ENCODE peak calls at places on chromosomes 16 and 17, in seven cellular contexts. One of them, this sample, is unnamed.

GRCh38 chr17:50570516-50570915 is 10.0 kb downstream of the CACNA1G start:
- DNase-seq in SK-N-SH: no peak
- DNase-seq in HCT116: no peak
- DNase-seq in HepG2: no peak
- DNase-seq in H1: no peak
- DNase-seq in GM12878: no peak
- DNase-seq in K562: no peak
- DNase-seq in this sample: no peak

GRCh38 chr17:72976971-72977767 is 115.3 kb downstream of the SLC39A11 start:
- DNase-seq in SK-N-SH: no peak
- DNase-seq in HCT116: peak; percentile 82
- DNase-seq in HepG2: no peak
- DNase-seq in H1: no peak
- DNase-seq in GM12878: peak; percentile 38
- DNase-seq in K562: peak; percentile 52
- DNase-seq in this sample: peak; percentile 38

GRCh38 chr16:49378816-49379215 is 5.2 kb downstream of the C16orf78 start:
- DNase-seq in SK-N-SH: no peak
- DNase-seq in HCT116: no peak
- DNase-seq in HepG2: no peak
- DNase-seq in H1: no peak
- DNase-seq in GM12878: no peak
- DNase-seq in K562: no peak
- DNase-seq in this sample: no peak

GRCh38 chr17:50890675-50891516 is 24.7 kb upstream of the TOB1 start:
- DNase-seq in SK-N-SH: no peak
- DNase-seq in HCT116: peak; percentile 47
- DNase-seq in HepG2: peak; percentile 97
- DNase-seq in H1: no peak
- DNase-seq in GM12878: no peak
- DNase-seq in K562: no peak
- DNase-seq in this sample: no peak

GRCh38 chr16:69187891-69188451 is 1.0 kb downstream of the SNTB2 start:
- DNase-seq in SK-N-SH: no peak
- DNase-seq in HCT116: no peak
- DNase-seq in HepG2: peak; percentile 14
- DNase-seq in H1: no peak
- DNase-seq in GM12878: no peak
- DNase-seq in K562: no peak
- DNase-seq in this sample: no peak

GRCh38 chr17:27320222-27320560 is 26.3 kb downstream of the WSB1 start:
- DNase-seq in SK-N-SH: no peak
- DNase-seq in HCT116: no peak
- DNase-seq in HepG2: no peak
- DNase-seq in H1: no peak
- DNase-seq in GM12878: no peak
- DNase-seq in K562: no peak
- DNase-seq in this sample: no peak

GRCh38 chr16:5633845-5634440 is 536.3 kb upstream of the EEF2KMT start:
- DNase-seq in SK-N-SH: peak; percentile 54
- DNase-seq in HCT116: peak; percentile 18
- DNase-seq in HepG2: peak; percentile 34
- DNase-seq in H1: no peak
- DNase-seq in GM12878: no peak
- DNase-seq in K562: peak; percentile 35
- DNase-seq in this sample: peak; percentile 49

GRCh38 chr16:49598386-49599170 is 225.0 kb downstream of the C16orf78 start:
- DNase-seq in SK-N-SH: no peak
- DNase-seq in HCT116: no peak
- DNase-seq in HepG2: no peak
- DNase-seq in H1: no peak
- DNase-seq in GM12878: peak; percentile 68
- DNase-seq in K562: no peak
- DNase-seq in this sample: no peak

GRCh38 chr16:85173981-85174751 is 61.9 kb upstream of the CIBAR2 start:
- DNase-seq in SK-N-SH: peak; percentile 80
- DNase-seq in HCT116: peak; percentile 33
- DNase-seq in HepG2: peak; percentile 53
- DNase-seq in H1: no peak
- DNase-seq in GM12878: no peak
- DNase-seq in K562: no peak
- DNase-seq in this sample: peak; percentile 90

GRCh38 chr16:8377864-8378263 is 212.4 kb downstream of the TMEM114 start:
- DNase-seq in SK-N-SH: no peak
- DNase-seq in HCT116: no peak
- DNase-seq in HepG2: no peak
- DNase-seq in H1: no peak
- DNase-seq in GM12878: no peak
- DNase-seq in K562: no peak
- DNase-seq in this sample: no peak

GRCh38 chr17:78839762-78840529 is 668 bp downstream of the USP36 start:
- DNase-seq in SK-N-SH: peak; percentile 79
- DNase-seq in HCT116: no peak
- DNase-seq in HepG2: peak; percentile 44
- DNase-seq in H1: no peak
- DNase-seq in GM12878: no peak
- DNase-seq in K562: no peak
- DNase-seq in this sample: peak; percentile 40

GRCh38 chr17:14197582-14197981 is 39.1 kb downstream of the CDRT15 start:
- DNase-seq in SK-N-SH: no peak
- DNase-seq in HCT116: no peak
- DNase-seq in HepG2: no peak
- DNase-seq in H1: no peak
- DNase-seq in GM12878: no peak
- DNase-seq in K562: no peak
- DNase-seq in this sample: no peak

GRCh38 chr16:35749253-35750141 is 2290.1 kb downstream of the TP53TG3F start:
- DNase-seq in SK-N-SH: peak; percentile 23
- DNase-seq in HCT116: no peak
- DNase-seq in HepG2: no peak
- DNase-seq in H1: no peak
- DNase-seq in GM12878: no peak
- DNase-seq in K562: no peak
- DNase-seq in this sample: no peak

GRCh38 chr16:4021070-4021779 is 95.0 kb downstream of the ADCY9 start:
- DNase-seq in SK-N-SH: no peak
- DNase-seq in HCT116: no peak
- DNase-seq in HepG2: peak; percentile 79
- DNase-seq in H1: no peak
- DNase-seq in GM12878: no peak
- DNase-seq in K562: no peak
- DNase-seq in this sample: peak; percentile 97

GRCh38 chr17:39244016-39244599 is 18.4 kb upstream of the STAC2 start:
- DNase-seq in SK-N-SH: no peak
- DNase-seq in HCT116: no peak
- DNase-seq in HepG2: no peak
- DNase-seq in H1: no peak
- DNase-seq in GM12878: no peak
- DNase-seq in K562: no peak
- DNase-seq in this sample: no peak

GRCh38 chr17:37092701-37093100 is 143.9 kb downstream of the AATF start:
- DNase-seq in SK-N-SH: no peak
- DNase-seq in HCT116: no peak
- DNase-seq in HepG2: no peak
- DNase-seq in H1: no peak
- DNase-seq in GM12878: no peak
- DNase-seq in K562: no peak
- DNase-seq in this sample: no peak

GRCh38 chr17:45098869-45099616 is 33.3 kb downstream of the PLCD3 start:
- DNase-seq in SK-N-SH: peak; percentile 93
- DNase-seq in HCT116: peak; percentile 51
- DNase-seq in HepG2: peak; percentile 85
- DNase-seq in H1: peak; percentile 63
- DNase-seq in GM12878: no peak
- DNase-seq in K562: peak; percentile 87
- DNase-seq in this sample: peak; percentile 89

GRCh38 chr16:88891083-88891482 is 24.6 kb upstream of the PABPN1L start:
- DNase-seq in SK-N-SH: no peak
- DNase-seq in HCT116: no peak
- DNase-seq in HepG2: no peak
- DNase-seq in H1: no peak
- DNase-seq in GM12878: no peak
- DNase-seq in K562: no peak
- DNase-seq in this sample: no peak
- TF ChIP-seq JUND in SK-N-SH: no peak
- TF ChIP-seq JUND in HCT116: no peak
- TF ChIP-seq JUND in HepG2: no peak
- TF ChIP-seq JUND in H1: no peak
- TF ChIP-seq JUND in GM12878: no peak
- TF ChIP-seq JUND in K562: no peak
- TF ChIP-seq JUND in this sample: no peak

GRCh38 chr17:76697702-76698465 is 12.9 kb downstream of the MXRA7 start:
- DNase-seq in SK-N-SH: peak; percentile 86
- DNase-seq in HCT116: no peak
- DNase-seq in HepG2: no peak
- DNase-seq in H1: no peak
- DNase-seq in GM12878: no peak
- DNase-seq in K562: peak; percentile 67
- DNase-seq in this sample: no peak
- TF ChIP-seq JUND in SK-N-SH: no peak
- TF ChIP-seq JUND in HCT116: no peak
- TF ChIP-seq JUND in HepG2: no peak
- TF ChIP-seq JUND in H1: no peak
- TF ChIP-seq JUND in GM12878: no peak
- TF ChIP-seq JUND in K562: peak; percentile 38
- TF ChIP-seq JUND in this sample: no peak

GRCh38 chr16:27726621-27727275 is 176.8 kb downstream of the KATNIP start:
- DNase-seq in SK-N-SH: no peak
- DNase-seq in HCT116: no peak
- DNase-seq in HepG2: no peak
- DNase-seq in H1: no peak
- DNase-seq in GM12878: no peak
- DNase-seq in K562: no peak
- DNase-seq in this sample: no peak
- TF ChIP-seq JUND in SK-N-SH: no peak
- TF ChIP-seq JUND in HCT116: no peak
- TF ChIP-seq JUND in HepG2: no peak
- TF ChIP-seq JUND in H1: no peak
- TF ChIP-seq JUND in GM12878: no peak
- TF ChIP-seq JUND in K562: no peak
- TF ChIP-seq JUND in this sample: no peak

GRCh38 chr16:46822270-46822669 is 8.7 kb downstream of the C16orf87 start:
- DNase-seq in SK-N-SH: no peak
- DNase-seq in HCT116: no peak
- DNase-seq in HepG2: no peak
- DNase-seq in H1: no peak
- DNase-seq in GM12878: peak; percentile 57
- DNase-seq in K562: no peak
- DNase-seq in this sample: no peak
- TF ChIP-seq JUND in SK-N-SH: no peak
- TF ChIP-seq JUND in HCT116: no peak
- TF ChIP-seq JUND in HepG2: no peak
- TF ChIP-seq JUND in H1: no peak
- TF ChIP-seq JUND in GM12878: peak; percentile 44
- TF ChIP-seq JUND in K562: no peak
- TF ChIP-seq JUND in this sample: no peak